ENCODE peak calls at places on chromosomes 13 and 19, in seven cellular contexts. F is heart right ventricle; D is heart left ventricle; O is SJSA1; T is stomach; B is CD4-positive, CD25-positive, alpha-beta regulatory T cell; M is H1. H is an unnamed sample. For H3K9me3 and H3K4me1, the result is how much of the 10 kb centered on the place peaks cover.

GRCh38 chr13:27791146-27791900 is 960 bp upstream of the GSX1 start:
- DNase-seq in M (peak), F (no peak), O (no peak), D (no peak), B (no peak), T (no peak), H (no peak)

GRCh38 chr19:17473041-17473440 is 2.7 kb downstream of the SLC27A1 start:
- DNase-seq in D (no peak), F (no peak), M (no peak), O (no peak), T (peak), B (no peak), H (no peak)

GRCh38 chr13:49540552-49540951 is 44.8 kb downstream of the PHF11 start:
- DNase-seq in F (no peak), T (no peak), O (peak), M (no peak), B (peak), D (no peak), H (peak)

GRCh38 chr13:90395348-90395747 is 952.1 kb upstream of the MIR17HG start:
- DNase-seq in O (no peak), M (no peak), D (no peak), T (no peak), F (no peak), B (no peak), H (no peak)

GRCh38 chr19:39502640-39503417 is 4.1 kb downstream of the DLL3 start:
- DNase-seq in O (peak), T (peak), D (peak), B (peak), F (peak), M (peak), H (peak)

GRCh38 chr13:108496364-108497215 is 132.8 kb upstream of the MYO16 start:
- DNase-seq in D (no peak), B (peak), M (peak), T (no peak), F (no peak), O (no peak), H (no peak)

GRCh38 chr13:44438234-44438579 is 64.6 kb downstream of the SERP2 start:
- DNase-seq in D (no peak), F (no peak), T (no peak), B (no peak), O (no peak), M (no peak), H (no peak)

GRCh38 chr13:51453308-51453958 is 597 bp upstream of the INTS6 start:
- DNase-seq in D (peak), B (peak), O (peak), T (no peak), M (no peak), F (peak), H (peak)

GRCh38 chr13:24038846-24039330 is 121.6 kb upstream of the SPATA13 start:
- DNase-seq in O (peak), M (no peak), D (no peak), T (no peak), B (no peak), F (no peak), H (no peak)

GRCh38 chr13:111177081-111177711 is 62.1 kb downstream of the ARHGEF7 start:
- DNase-seq in M (no peak), D (peak), O (peak), T (peak), F (peak), B (peak), H (peak)

GRCh38 chr13:51781246-51782022 is 22.5 kb downstream of the DHRS12 start:
- DNase-seq in F (no peak), O (no peak), M (no peak), B (no peak), T (peak), D (no peak), H (no peak)

GRCh38 chr19:55452381-55453325 is 8.8 kb downstream of the ISOC2 start:
- DNase-seq in D (peak), M (peak), O (no peak), T (peak), F (peak), B (no peak), H (peak)

GRCh38 chr19:12936582-12936981 is 1.8 kb upstream of the CALR start:
- DNase-seq in B (no peak), O (no peak), F (no peak), M (no peak), T (no peak), D (no peak), H (no peak)

GRCh38 chr13:107846642-107847041 is 368.7 kb downstream of the LIG4 start:
- DNase-seq in F (no peak), B (no peak), D (no peak), M (no peak), T (no peak), O (no peak), H (no peak)

GRCh38 chr13:40101708-40102359 is 446.4 kb downstream of the COG6 start:
- DNase-seq in D (no peak), T (no peak), M (no peak), F (no peak), O (no peak), B (no peak), H (no peak)

GRCh38 chr19:31408460-31409124 is 59.4 kb upstream of the TSHZ3 start:
- DNase-seq in O (peak), D (peak), T (no peak), B (no peak), M (no peak), F (peak), H (no peak)

GRCh38 chr19:8096071-8096470 is 43.5 kb downstream of the CCL25 start:
- DNase-seq in M (no peak), F (no peak), O (no peak), T (no peak), D (no peak), B (no peak), H (no peak)

GRCh38 chr13:41054919-41055619 is 6.2 kb upstream of the WBP4 start:
- DNase-seq in T (no peak), O (no peak), F (no peak), D (no peak), M (no peak), B (no peak), H (no peak)

GRCh38 chr19:55474269-55475265 is 1.9 kb upstream of the ZNF628 start:
- DNase-seq in F (no peak), T (no peak), M (no peak), B (no peak), O (peak), D (no peak), H (no peak)

GRCh38 chr13:32600891-32601290 is 14.6 kb downstream of the PDS5B start:
- DNase-seq in O (no peak), F (no peak), M (no peak), T (no peak), D (no peak), B (no peak), H (no peak)

GRCh38 chr13:113029487-113030258 is 60.7 kb downstream of the MCF2L start:
- DNase-seq in O (peak), B (peak), F (no peak), D (no peak), T (peak), M (peak), H (peak)

GRCh38 chr19:17779281-17779930 is 15.5 kb upstream of the B3GNT3 start:
- DNase-seq in T (no peak), M (peak), O (no peak), B (no peak), D (peak), F (peak), H (no peak)

GRCh38 chr19:36771275-36772231 is 1.1 kb downstream of the ZNF850 start:
- DNase-seq in F (peak), O (peak), B (no peak), D (peak), M (peak), T (peak), H (peak)

GRCh38 chr19:4547303-4548237 is 7.7 kb upstream of the LRG1 start:
- DNase-seq in F (no peak), B (no peak), O (no peak), T (peak), M (no peak), D (no peak), H (no peak)

GRCh38 chr19:5460748-5461147 is 5.5 kb downstream of the ZNRF4 start:
- DNase-seq in M (no peak), O (no peak), T (no peak), F (no peak), D (no peak), B (no peak), H (no peak)

GRCh38 chr13:33150146-33150545 is 133.9 kb downstream of the KL start:
- DNase-seq in T (no peak), O (no peak), M (no peak), B (no peak), F (no peak), D (no peak), H (no peak)

GRCh38 chr13:102280366-102280765 is 121.5 kb downstream of the FGF14 start:
- DNase-seq in F (no peak), O (no peak), B (no peak), M (no peak), D (no peak), T (no peak), H (no peak)

GRCh38 chr19:1811472-1811894 is 593 bp downstream of the ATP8B3 start:
- DNase-seq in T (peak), B (no peak), F (peak), O (peak), D (peak), M (no peak), H (no peak)

GRCh38 chr13:21060063-21060826 is 1.1 kb downstream of the LATS2 start:
- DNase-seq in M (peak), O (peak), F (peak), D (peak), T (peak), B (no peak), H (no peak)

GRCh38 chr13:40986328-40986856 is 32.7 kb downstream of the ELF1 start:
- DNase-seq in B (no peak), D (no peak), T (no peak), O (no peak), M (no peak), F (no peak), H (no peak)

GRCh38 chr13:21971662-21972635 is 301.1 kb downstream of the FGF9 start:
- DNase-seq in D (no peak), T (no peak), M (no peak), O (peak), F (no peak), B (no peak), H (no peak)

GRCh38 chr13:112010714-112011113 is 56.2 kb upstream of the SOX1 start:
- DNase-seq in D (no peak), B (no peak), M (no peak), F (no peak), O (no peak), T (no peak), H (no peak)

GRCh38 chr19:572891-573825 is 762 bp downstream of the BSG start:
- DNase-seq in F (peak), T (peak), B (no peak), O (peak), M (no peak), D (peak), H (no peak)

GRCh38 chr13:47904891-47905290 is 96.2 kb downstream of the SUCLA2 start:
- DNase-seq in F (no peak), D (no peak), T (no peak), O (no peak), M (no peak), B (no peak), H (no peak)

GRCh38 chr13:36193151-36193855 is 21.1 kb downstream of the SOHLH2 start:
- DNase-seq in F (no peak), O (peak), B (no peak), T (no peak), M (no peak), D (no peak), H (no peak)

GRCh38 chr19:9610484-9611113 is 10.4 kb downstream of the ZNF561 start:
- DNase-seq in O (no peak), D (no peak), T (no peak), M (no peak), B (no peak), F (no peak), H (no peak)

GRCh38 chr19:9608912-9609311 is 12.1 kb downstream of the ZNF561 start:
- DNase-seq in F (no peak), B (no peak), M (no peak), O (no peak), T (no peak), D (no peak), H (no peak)
- H3K9me3 ChIP-seq in F (under half), B (under half), M (under half), O (under half), T (half or more), D (half or more), H (under half)

GRCh38 chr19:41930322-41930722 is 2.1 kb upstream of the ERFL start:
- DNase-seq in B (no peak), F (no peak), T (no peak), M (no peak), O (no peak), D (no peak), H (no peak)
- H3K4me1 ChIP-seq in B (under half), F (under half), T (under half), M (under half), O (under half), D (under half), H (under half)

GRCh38 chr19:49106648-49107135 is 7.5 kb upstream of the LIN7B start:
- DNase-seq in D (no peak), O (no peak), B (peak), F (no peak), T (peak), M (peak), H (peak)
- H3K27ac ChIP-seq in D (no peak), O (no peak), B (no peak), F (no peak), T (no peak), M (no peak), H (no peak)

DNA sequence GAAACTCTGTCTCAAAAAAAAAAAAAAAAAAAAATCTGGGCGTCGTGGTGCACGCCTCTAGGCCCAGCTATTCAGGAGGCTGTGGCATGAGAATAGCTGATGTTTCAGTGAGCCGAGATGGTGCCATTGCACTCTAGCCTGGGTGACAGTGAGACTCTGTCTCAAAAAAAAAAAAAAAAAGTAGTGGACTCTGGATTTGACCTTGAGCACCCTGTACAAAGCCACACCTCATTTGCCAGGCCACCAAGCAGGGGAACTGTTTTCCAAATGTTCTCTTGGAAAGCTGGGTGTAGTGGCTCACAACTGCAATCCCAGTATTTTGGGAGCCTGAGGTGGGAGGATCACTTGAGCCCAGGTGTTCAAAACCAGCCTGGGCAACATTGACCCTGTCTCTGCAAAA is 3.8 kb upstream of the ZNF555 start:
- DNase-seq in F (no peak), M (no peak), D (no peak), B (no peak), T (no peak), O (no peak), H (no peak)
- H3K9me3 ChIP-seq in F (under half), M (under half), D (half or more), B (under half), T (half or more), O (under half), H (under half)

DNA sequence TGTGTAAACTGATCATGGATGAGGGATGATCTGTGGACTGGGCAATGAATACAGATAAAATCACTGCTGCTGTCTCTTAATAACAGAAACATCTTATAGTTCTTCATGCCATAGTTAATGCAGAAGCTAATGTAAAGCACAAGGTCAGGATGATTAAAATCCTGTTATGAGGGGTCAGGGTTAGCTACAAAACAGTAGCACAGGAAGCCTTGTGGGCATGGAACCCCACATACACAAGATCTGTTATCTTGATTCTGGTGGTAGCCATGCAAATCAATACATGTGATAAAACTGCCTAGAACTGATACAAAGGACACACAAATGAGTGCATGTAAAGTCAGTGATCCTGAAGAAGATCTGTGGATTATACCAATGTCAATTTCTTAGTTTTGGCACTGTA is 96.4 kb downstream of the KLF12 start:
- DNase-seq in O (no peak), B (no peak), F (no peak), M (no peak), T (no peak), D (no peak), H (no peak)
- H3K4me1 ChIP-seq in O (under half), B (under half), F (under half), M (under half), T (under half), D (under half), H (under half)

GRCh38 chr13:73194310-73194709 is 135.5 kb downstream of the KLF5 start:
- DNase-seq in O (no peak), D (no peak), F (no peak), T (no peak), M (no peak), B (no peak), H (no peak)
- H3K27ac ChIP-seq in O (no peak), D (no peak), F (no peak), T (peak), M (no peak), B (no peak), H (no peak)

GRCh38 chr19:23055501-23055900 is 52.5 kb upstream of the ZNF728 start:
- DNase-seq in M (no peak), D (no peak), T (no peak), B (no peak), F (no peak), O (no peak), H (no peak)
- H3K9me3 ChIP-seq in M (half or more), D (under half), T (half or more), B (under half), F (under half), O (under half), H (under half)

H was measured in naive thymus-derived CD4-positive, alpha-beta T cell.